ENCODE peak calls at places on chromosomes 12 and 14, in seven cellular contexts. One of them, this sample, is unnamed.
A peak's percentile ranks its signal among the peaks of the same experiment; 100 is the strongest.

GRCh38 chr14:56657604-56658003 is 78.0 kb downstream of the TMEM260 start:
- DNase-seq in Peyer's patch: no peak
- DNase-seq in ovary: no peak
- DNase-seq in cardiac muscle cell: no peak
- DNase-seq in ascending aorta: no peak
- DNase-seq in left ventricle myocardium inferior: no peak
- DNase-seq in right lobe of liver: no peak
- DNase-seq in this sample: no peak

GRCh38 chr12:88993655-88994054 is 358.6 kb downstream of the DUSP6 start:
- DNase-seq in Peyer's patch: no peak
- DNase-seq in ovary: no peak
- DNase-seq in cardiac muscle cell: peak; percentile 43
- DNase-seq in ascending aorta: no peak
- DNase-seq in left ventricle myocardium inferior: no peak
- DNase-seq in right lobe of liver: no peak
- DNase-seq in this sample: no peak

GRCh38 chr12:80299219-80299618 is 144.8 kb upstream of the PTPRQ start:
- DNase-seq in Peyer's patch: no peak
- DNase-seq in ovary: no peak
- DNase-seq in cardiac muscle cell: no peak
- DNase-seq in ascending aorta: no peak
- DNase-seq in left ventricle myocardium inferior: no peak
- DNase-seq in right lobe of liver: no peak
- DNase-seq in this sample: no peak

GRCh38 chr14:64723691-64724577 is 19.7 kb downstream of the PLEKHG3 start:
- DNase-seq in Peyer's patch: peak; percentile 48
- DNase-seq in ovary: peak; percentile 9
- DNase-seq in cardiac muscle cell: peak; percentile 66
- DNase-seq in ascending aorta: no peak
- DNase-seq in left ventricle myocardium inferior: peak; percentile 4
- DNase-seq in right lobe of liver: no peak
- DNase-seq in this sample: no peak

GRCh38 chr14:90483551-90483950 is 86.7 kb downstream of the CALM1 start:
- DNase-seq in Peyer's patch: no peak
- DNase-seq in ovary: no peak
- DNase-seq in cardiac muscle cell: no peak
- DNase-seq in ascending aorta: no peak
- DNase-seq in left ventricle myocardium inferior: no peak
- DNase-seq in right lobe of liver: no peak
- DNase-seq in this sample: no peak

GRCh38 chr12:101697930-101698781 is 716 bp downstream of the CHPT1 start:
- DNase-seq in Peyer's patch: peak; percentile 82
- DNase-seq in ovary: peak; percentile 54
- DNase-seq in cardiac muscle cell: peak; percentile 34
- DNase-seq in ascending aorta: peak; percentile 79
- DNase-seq in left ventricle myocardium inferior: peak; percentile 64
- DNase-seq in right lobe of liver: peak; percentile 91
- DNase-seq in this sample: peak; percentile 20

GRCh38 chr14:60845523-60845922 is 111.0 kb downstream of the MNAT1 start:
- DNase-seq in Peyer's patch: no peak
- DNase-seq in ovary: no peak
- DNase-seq in cardiac muscle cell: no peak
- DNase-seq in ascending aorta: no peak
- DNase-seq in left ventricle myocardium inferior: no peak
- DNase-seq in right lobe of liver: no peak
- DNase-seq in this sample: no peak

GRCh38 chr14:75993567-75994041 is 8.0 kb downstream of the IFT43 start:
- DNase-seq in Peyer's patch: no peak
- DNase-seq in ovary: no peak
- DNase-seq in cardiac muscle cell: no peak
- DNase-seq in ascending aorta: no peak
- DNase-seq in left ventricle myocardium inferior: no peak
- DNase-seq in right lobe of liver: no peak
- DNase-seq in this sample: no peak

GRCh38 chr12:30286345-30286926 is 409.2 kb downstream of the IPO8 start:
- DNase-seq in Peyer's patch: no peak
- DNase-seq in ovary: no peak
- DNase-seq in cardiac muscle cell: peak; percentile 46
- DNase-seq in ascending aorta: no peak
- DNase-seq in left ventricle myocardium inferior: no peak
- DNase-seq in right lobe of liver: no peak
- DNase-seq in this sample: no peak

GRCh38 chr14:93073833-93074769 is 41.6 kb downstream of the ITPK1 start:
- DNase-seq in Peyer's patch: no peak
- DNase-seq in ovary: no peak
- DNase-seq in cardiac muscle cell: no peak
- DNase-seq in ascending aorta: no peak
- DNase-seq in left ventricle myocardium inferior: peak; percentile 55
- DNase-seq in right lobe of liver: no peak
- DNase-seq in this sample: peak; percentile 52

GRCh38 chr12:59820594-59821011 is 224.8 kb downstream of the SLC16A7 start:
- DNase-seq in Peyer's patch: no peak
- DNase-seq in ovary: no peak
- DNase-seq in cardiac muscle cell: no peak
- DNase-seq in ascending aorta: no peak
- DNase-seq in left ventricle myocardium inferior: no peak
- DNase-seq in right lobe of liver: no peak
- DNase-seq in this sample: no peak

GRCh38 chr12:68240975-68241374 is 12.4 kb downstream of the IL22 start:
- DNase-seq in Peyer's patch: no peak
- DNase-seq in ovary: peak; percentile 32
- DNase-seq in cardiac muscle cell: no peak
- DNase-seq in ascending aorta: no peak
- DNase-seq in left ventricle myocardium inferior: no peak
- DNase-seq in right lobe of liver: no peak
- DNase-seq in this sample: no peak

GRCh38 chr12:89918172-89918880 is 209.7 kb upstream of the ATP2B1 start:
- DNase-seq in Peyer's patch: no peak
- DNase-seq in ovary: no peak
- DNase-seq in cardiac muscle cell: no peak
- DNase-seq in ascending aorta: no peak
- DNase-seq in left ventricle myocardium inferior: no peak
- DNase-seq in right lobe of liver: no peak
- DNase-seq in this sample: no peak

GRCh38 chr14:20427231-20428009 is 8.5 kb downstream of the KLHL33 start:
- DNase-seq in Peyer's patch: no peak
- DNase-seq in ovary: no peak
- DNase-seq in cardiac muscle cell: no peak
- DNase-seq in ascending aorta: no peak
- DNase-seq in left ventricle myocardium inferior: no peak
- DNase-seq in right lobe of liver: no peak
- DNase-seq in this sample: no peak

GRCh38 chr12:109753054-109753401 is 39.4 kb downstream of the FAM222A start:
- DNase-seq in Peyer's patch: peak; percentile 21
- DNase-seq in ovary: peak; percentile 10
- DNase-seq in cardiac muscle cell: no peak
- DNase-seq in ascending aorta: peak; percentile 16
- DNase-seq in left ventricle myocardium inferior: peak; percentile 1
- DNase-seq in right lobe of liver: peak; percentile 36
- DNase-seq in this sample: peak; percentile 3

GRCh38 chr12:51056242-51056641 is 8.1 kb downstream of the LETMD1 start:
- DNase-seq in Peyer's patch: no peak
- DNase-seq in ovary: no peak
- DNase-seq in cardiac muscle cell: no peak
- DNase-seq in ascending aorta: no peak
- DNase-seq in left ventricle myocardium inferior: no peak
- DNase-seq in right lobe of liver: no peak
- DNase-seq in this sample: no peak

GRCh38 chr12:30000401-30000800 is 216.7 kb upstream of the TMTC1 start:
- DNase-seq in Peyer's patch: no peak
- DNase-seq in ovary: no peak
- DNase-seq in cardiac muscle cell: no peak
- DNase-seq in ascending aorta: no peak
- DNase-seq in left ventricle myocardium inferior: no peak
- DNase-seq in right lobe of liver: no peak
- DNase-seq in this sample: no peak

GRCh38 chr14:92646952-92647461 is 101.4 kb downstream of the LGMN start:
- DNase-seq in Peyer's patch: no peak
- DNase-seq in ovary: no peak
- DNase-seq in cardiac muscle cell: peak; percentile 32
- DNase-seq in ascending aorta: peak; percentile 88
- DNase-seq in left ventricle myocardium inferior: no peak
- DNase-seq in right lobe of liver: no peak
- DNase-seq in this sample: no peak

GRCh38 chr12:24940157-24940556 is 8.7 kb downstream of the BCAT1 start:
- DNase-seq in Peyer's patch: no peak
- DNase-seq in ovary: no peak
- DNase-seq in cardiac muscle cell: no peak
- DNase-seq in ascending aorta: no peak
- DNase-seq in left ventricle myocardium inferior: no peak
- DNase-seq in right lobe of liver: no peak
- DNase-seq in this sample: no peak

GRCh38 chr14:34331728-34332623 is 130.1 kb downstream of the SPTSSA start:
- DNase-seq in Peyer's patch: peak; percentile 78
- DNase-seq in ovary: peak; percentile 42
- DNase-seq in cardiac muscle cell: peak; percentile 78
- DNase-seq in ascending aorta: no peak
- DNase-seq in left ventricle myocardium inferior: peak; percentile 49
- DNase-seq in right lobe of liver: peak; percentile 77
- DNase-seq in this sample: peak; percentile 41

GRCh38 chr14:104871145-104871655 is 6.1 kb downstream of the CEP170B start:
- DNase-seq in Peyer's patch: no peak
- DNase-seq in ovary: no peak
- DNase-seq in cardiac muscle cell: no peak
- DNase-seq in ascending aorta: no peak
- DNase-seq in left ventricle myocardium inferior: no peak
- DNase-seq in right lobe of liver: no peak
- DNase-seq in this sample: no peak

GRCh38 chr14:24215495-24216344 is at the start of gene MDP1:
- DNase-seq in Peyer's patch: peak; percentile 89
- DNase-seq in ovary: peak; percentile 84
- DNase-seq in cardiac muscle cell: peak; percentile 89
- DNase-seq in ascending aorta: peak; percentile 92
- DNase-seq in left ventricle myocardium inferior: peak; percentile 87
- DNase-seq in right lobe of liver: peak; percentile 87
- DNase-seq in this sample: peak; percentile 82

DNA sequence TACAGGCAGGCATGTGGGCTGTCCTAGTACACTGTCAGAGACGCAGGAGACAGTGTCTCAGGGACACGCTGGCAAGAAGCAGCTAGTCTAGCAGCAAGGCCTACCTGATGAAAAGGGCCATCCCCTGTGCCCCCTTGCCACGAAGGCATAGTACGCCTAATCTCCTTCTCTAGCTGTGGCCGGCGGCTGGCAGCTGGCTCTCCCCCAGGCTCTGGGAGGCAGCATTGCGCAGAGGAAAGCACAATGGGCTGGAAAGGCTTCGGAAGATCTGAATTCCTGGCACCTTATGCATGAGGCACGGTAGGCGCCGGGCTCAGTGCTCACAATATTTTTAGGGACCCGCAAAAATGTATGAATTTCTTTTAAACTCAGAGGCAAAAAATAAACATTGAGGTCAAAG is 16.0 kb upstream of the PLEKHH1 start:
- DNase-seq in Peyer's patch: no peak
- DNase-seq in ovary: no peak
- DNase-seq in cardiac muscle cell: peak; percentile 34
- DNase-seq in ascending aorta: no peak
- DNase-seq in left ventricle myocardium inferior: peak; percentile 36
- DNase-seq in right lobe of liver: peak; percentile 51
- DNase-seq in this sample: no peak
- TF ChIP-seq CTCF in Peyer's patch: no peak
- TF ChIP-seq CTCF in ovary: no peak
- TF ChIP-seq CTCF in cardiac muscle cell: peak; percentile 15
- TF ChIP-seq CTCF in ascending aorta: no peak
- TF ChIP-seq CTCF in left ventricle myocardium inferior: peak; percentile 36
- TF ChIP-seq CTCF in right lobe of liver: no peak
- TF ChIP-seq CTCF in this sample: no peak

GRCh38 chr14:74583689-74584434 is 28.2 kb downstream of the LTBP2 start:
- DNase-seq in Peyer's patch: no peak
- DNase-seq in ovary: peak; percentile 28
- DNase-seq in cardiac muscle cell: no peak
- DNase-seq in ascending aorta: no peak
- DNase-seq in left ventricle myocardium inferior: no peak
- DNase-seq in right lobe of liver: no peak
- DNase-seq in this sample: no peak

GRCh38 chr14:74585406-74586335 is 26.4 kb downstream of the LTBP2 start:
- DNase-seq in Peyer's patch: peak; percentile 30
- DNase-seq in ovary: peak; percentile 20
- DNase-seq in cardiac muscle cell: no peak
- DNase-seq in ascending aorta: no peak
- DNase-seq in left ventricle myocardium inferior: no peak
- DNase-seq in right lobe of liver: no peak
- DNase-seq in this sample: no peak

GRCh38 chr14:74584966-74585365 is 27.1 kb downstream of the LTBP2 start:
- DNase-seq in Peyer's patch: no peak
- DNase-seq in ovary: no peak
- DNase-seq in cardiac muscle cell: no peak
- DNase-seq in ascending aorta: no peak
- DNase-seq in left ventricle myocardium inferior: no peak
- DNase-seq in right lobe of liver: no peak
- DNase-seq in this sample: no peak

GRCh38 chr14:74580275-74580672 is 31.8 kb downstream of the LTBP2 start:
- DNase-seq in Peyer's patch: peak; percentile 14
- DNase-seq in ovary: peak; percentile 41
- DNase-seq in cardiac muscle cell: no peak
- DNase-seq in ascending aorta: no peak
- DNase-seq in left ventricle myocardium inferior: no peak
- DNase-seq in right lobe of liver: no peak
- DNase-seq in this sample: no peak

GRCh38 chr14:74582910-74583581 is 29.0 kb downstream of the LTBP2 start:
- DNase-seq in Peyer's patch: peak; percentile 40
- DNase-seq in ovary: peak; percentile 50
- DNase-seq in cardiac muscle cell: peak; percentile 54
- DNase-seq in ascending aorta: peak; percentile 85
- DNase-seq in left ventricle myocardium inferior: peak; percentile 58
- DNase-seq in right lobe of liver: no peak
- DNase-seq in this sample: no peak
- H3K36me3 ChIP-seq in Peyer's patch: no peaks in the 10 kb centered on the region
- H3K36me3 ChIP-seq in ovary: no peaks in the 10 kb centered on the region
- H3K36me3 ChIP-seq in cardiac muscle cell: no peaks in the 10 kb centered on the region
- H3K36me3 ChIP-seq in ascending aorta: peaks cover 4% of the 10 kb centered on the region
- H3K36me3 ChIP-seq in left ventricle myocardium inferior: no peaks in the 10 kb centered on the region
- H3K36me3 ChIP-seq in right lobe of liver: no peaks in the 10 kb centered on the region
- H3K36me3 ChIP-seq in this sample: peaks cover 6% of the 10 kb centered on the region

GRCh38 chr14:97618401-97618800 is 821.2 kb downstream of the VRK1 start:
- DNase-seq in Peyer's patch: no peak
- DNase-seq in ovary: no peak
- DNase-seq in cardiac muscle cell: no peak
- DNase-seq in ascending aorta: no peak
- DNase-seq in left ventricle myocardium inferior: no peak
- DNase-seq in right lobe of liver: no peak
- DNase-seq in this sample: no peak
- TF ChIP-seq CTCF in Peyer's patch: no peak
- TF ChIP-seq CTCF in ovary: no peak
- TF ChIP-seq CTCF in cardiac muscle cell: no peak
- TF ChIP-seq CTCF in ascending aorta: no peak
- TF ChIP-seq CTCF in left ventricle myocardium inferior: no peak
- TF ChIP-seq CTCF in right lobe of liver: no peak
- TF ChIP-seq CTCF in this sample: no peak

GRCh38 chr12:123410041-123410412 is 26.1 kb downstream of the KMT5A start:
- DNase-seq in Peyer's patch: no peak
- DNase-seq in ovary: no peak
- DNase-seq in cardiac muscle cell: no peak
- DNase-seq in ascending aorta: no peak
- DNase-seq in left ventricle myocardium inferior: no peak
- DNase-seq in right lobe of liver: no peak
- DNase-seq in this sample: no peak
- H3K36me3 ChIP-seq in Peyer's patch: no peaks in the 10 kb centered on the region
- H3K36me3 ChIP-seq in ovary: peaks cover 2% of the 10 kb centered on the region
- H3K36me3 ChIP-seq in cardiac muscle cell: peaks cover 20% of the 10 kb centered on the region
- H3K36me3 ChIP-seq in ascending aorta: peaks cover 74% of the 10 kb centered on the region
- H3K36me3 ChIP-seq in left ventricle myocardium inferior: peaks cover 48% of the 10 kb centered on the region
- H3K36me3 ChIP-seq in right lobe of liver: peaks cover 3% of the 10 kb centered on the region
- H3K36me3 ChIP-seq in this sample: peaks cover 1% of the 10 kb centered on the region

This sample was measured in tibial nerve.